ENCODE peak calls at places on chromosomes 12 and 14, in four cellular contexts. E is sigmoid colon, I is suprapubic skin, J is HCT116. K is an unnamed sample. For H3K36me3, the result is how much of the 10 kb centered on the place peaks cover.

GRCh38 chr12:70011353-70011752 is 186.3 kb downstream of the MYRFL start:
- DNase-seq in E (no peak), I (no peak), J (no peak), K (no peak)

GRCh38 chr14:69685217-69685616 is 73.8 kb downstream of the SUSD6 start:
- DNase-seq in E (no peak), I (no peak), J (no peak), K (no peak)

GRCh38 chr14:55412686-55413085 is 1.1 kb upstream of the ATG14 start:
- DNase-seq in E (no peak), I (no peak), J (no peak), K (no peak)

GRCh38 chr12:117863004-117863709 is 105.6 kb downstream of the KSR2 start:
- DNase-seq in E (no peak), I (no peak), J (no peak), K (no peak)

GRCh38 chr12:12792421-12792820 is 7.0 kb downstream of the APOLD1 start:
- DNase-seq in E (no peak), I (no peak), J (no peak), K (no peak)

GRCh38 chr12:22230280-22230794 is 104.2 kb downstream of the ST8SIA1 start:
- DNase-seq in E (no peak), I (no peak), J (no peak), K (no peak)

GRCh38 chr12:15528666-15529065 is 206.4 kb downstream of the PTPRO start:
- DNase-seq in E (no peak), I (no peak), J (no peak), K (no peak)

GRCh38 chr14:50333010-50333409 is 20.9 kb downstream of the DMAC2L start:
- DNase-seq in E (peak), I (no peak), J (no peak), K (no peak)

GRCh38 chr14:75972729-75973480 is 8.9 kb downstream of the TGFB3 start:
- DNase-seq in E (no peak), I (no peak), J (no peak), K (no peak)

GRCh38 chr12:29428630-29429029 is 47.7 kb upstream of the ERGIC2 start:
- DNase-seq in E (no peak), I (no peak), J (peak), K (no peak)

GRCh38 chr14:47917344-47917954 is 242.0 kb upstream of the MDGA2 start:
- DNase-seq in E (no peak), I (no peak), J (peak), K (no peak)

GRCh38 chr12:105960319-105961076 is 178.3 kb downstream of the NUAK1 start:
- DNase-seq in E (no peak), I (no peak), J (no peak), K (no peak)

GRCh38 chr12:53062977-53063707 is 13.3 kb downstream of the TNS2 start:
- DNase-seq in E (no peak), I (peak), J (no peak), K (peak)
- H3K36me3 ChIP-seq in E (under half), I (half or more), J (under half), K (half or more)

DNA sequence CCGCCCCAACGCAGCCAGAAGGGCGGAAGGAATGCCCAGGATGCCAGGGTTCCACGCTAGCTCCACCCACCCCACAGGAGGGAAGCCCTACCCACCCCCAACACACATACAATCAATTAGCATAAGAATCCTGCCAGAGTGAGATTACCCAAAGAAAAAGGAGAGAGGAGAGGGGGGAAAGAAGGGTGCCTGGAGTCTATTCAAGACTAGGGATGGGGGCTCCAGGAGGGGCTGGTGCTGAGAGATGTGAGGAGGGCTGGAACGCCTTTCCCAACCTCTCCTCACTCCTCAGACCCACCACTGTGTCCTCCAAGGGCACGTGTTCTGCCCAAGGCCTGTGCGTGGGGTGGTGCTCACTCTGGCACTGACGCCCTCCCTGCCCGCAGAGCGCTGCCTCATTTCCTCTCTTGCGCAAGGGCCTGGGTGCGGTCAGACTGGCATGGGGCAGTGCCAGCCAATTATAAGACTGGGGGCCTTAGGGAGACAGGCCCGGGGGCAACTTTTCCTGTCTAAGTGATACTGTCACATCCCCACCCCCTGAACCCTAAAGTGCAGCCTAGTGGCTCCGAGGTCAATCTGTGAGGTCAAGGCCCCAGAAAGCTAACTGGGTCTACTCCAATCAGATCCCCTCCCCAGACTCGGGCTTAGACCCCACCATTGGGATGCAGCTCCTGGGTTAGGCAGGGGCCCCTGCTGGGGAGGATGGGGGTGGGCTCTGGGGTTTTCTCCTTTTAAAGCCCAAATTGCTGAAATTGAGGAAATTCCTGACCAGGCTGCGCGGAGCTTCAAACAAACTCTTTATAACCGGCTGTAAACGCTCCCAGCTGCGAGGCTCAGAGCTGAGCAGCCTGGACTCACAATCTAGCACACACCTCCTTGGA is 10.2 kb upstream of the ITGB7 start:
- DNase-seq in E (peak), I (no peak), J (no peak), K (no peak)
- H3K27ac ChIP-seq in E (peak), I (peak), J (peak), K (peak)

GRCh38 chr12:6751767-6752166 is 1.2 kb downstream of the MLF2 start:
- DNase-seq in E (no peak), I (no peak), J (no peak), K (no peak)

GRCh38 chr12:6752181-6752930 is 585 bp downstream of the MLF2 start:
- DNase-seq in E (peak), I (peak), J (no peak), K (peak)

GRCh38 chr12:6753772-6754356 is 923 bp upstream of the MLF2 start:
- DNase-seq in E (no peak), I (no peak), J (no peak), K (no peak)

GRCh38 chr12:6754406-6754805 is 1.5 kb upstream of the MLF2 start:
- DNase-seq in E (no peak), I (no peak), J (no peak), K (no peak)

DNA sequence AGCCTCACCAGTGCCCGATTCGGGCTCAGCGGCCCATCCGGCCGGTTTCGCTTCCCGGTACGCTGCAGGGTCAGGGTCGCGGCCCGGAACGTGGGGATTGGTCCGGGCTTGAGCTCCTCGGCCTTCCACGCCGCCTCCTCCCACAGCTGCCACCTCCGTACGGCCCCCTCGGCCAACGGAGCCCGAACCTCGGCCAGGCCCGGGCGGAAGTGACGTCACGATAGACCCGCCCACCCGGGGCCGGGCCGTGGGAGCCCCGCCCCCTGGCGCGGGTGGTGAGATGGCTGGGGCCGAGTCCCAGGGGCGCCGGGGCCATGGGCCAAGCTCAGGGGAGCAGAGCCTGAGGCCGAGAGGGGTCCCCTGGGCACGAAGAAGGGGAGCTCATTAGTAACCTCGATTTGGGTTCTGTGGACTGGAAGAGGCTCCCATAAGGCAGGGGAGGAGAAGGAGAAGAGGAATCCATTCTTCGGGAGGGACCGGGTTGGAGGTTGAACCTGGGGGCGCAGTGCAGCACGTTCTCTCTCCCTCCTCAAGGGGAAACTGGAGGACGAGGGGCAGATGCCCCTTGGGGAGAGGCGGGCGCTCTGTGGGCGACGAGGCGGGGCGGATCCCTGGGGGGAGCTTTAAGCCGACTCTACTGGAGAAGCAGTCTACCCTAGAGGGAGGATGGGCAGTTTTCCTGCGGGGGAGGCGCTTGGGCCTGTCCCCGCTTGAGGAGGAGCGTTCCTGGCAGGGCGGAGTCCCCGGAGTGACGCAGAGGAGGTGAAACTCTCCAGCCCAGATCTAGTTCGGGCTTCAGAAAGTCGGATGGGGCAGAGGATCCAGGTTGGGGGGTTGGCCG is at the start of gene MLF2:
- DNase-seq in E (peak), I (peak), J (peak), K (peak)
- TF ChIP-seq CTCF in E (no peak), I (no peak), J (no peak), K (no peak)

GRCh38 chr12:19525236-19525635 is 85.9 kb downstream of the AEBP2 start:
- DNase-seq in E (no peak), I (no peak), J (no peak), K (no peak)

GRCh38 chr12:19518209-19518608 is 78.9 kb downstream of the AEBP2 start:
- DNase-seq in E (no peak), I (no peak), J (no peak), K (no peak)

GRCh38 chr12:19515179-19515578 is 75.9 kb downstream of the AEBP2 start:
- DNase-seq in E (no peak), I (no peak), J (peak), K (no peak)

GRCh38 chr12:19517583-19517982 is 78.3 kb downstream of the AEBP2 start:
- DNase-seq in E (no peak), I (no peak), J (no peak), K (no peak)

GRCh38 chr12:19520646-19521045 is 81.4 kb downstream of the AEBP2 start:
- DNase-seq in E (no peak), I (no peak), J (no peak), K (no peak)
- H3K36me3 ChIP-seq in E (under half), I (under half), J (under half), K (under half)

GRCh38 chr12:1810931-1811280 is 9.5 kb upstream of the LRTM2 start:
- DNase-seq in E (no peak), I (no peak), J (no peak), K (no peak)
- H3K27ac ChIP-seq in E (no peak), I (no peak), J (no peak), K (no peak)

GRCh38 chr14:90331497-90332270 is at the start of gene NRDE2:
- DNase-seq in E (peak), I (peak), J (peak), K (peak)
- TF ChIP-seq CTCF in E (no peak), I (no peak), J (no peak), K (no peak)

DNA sequence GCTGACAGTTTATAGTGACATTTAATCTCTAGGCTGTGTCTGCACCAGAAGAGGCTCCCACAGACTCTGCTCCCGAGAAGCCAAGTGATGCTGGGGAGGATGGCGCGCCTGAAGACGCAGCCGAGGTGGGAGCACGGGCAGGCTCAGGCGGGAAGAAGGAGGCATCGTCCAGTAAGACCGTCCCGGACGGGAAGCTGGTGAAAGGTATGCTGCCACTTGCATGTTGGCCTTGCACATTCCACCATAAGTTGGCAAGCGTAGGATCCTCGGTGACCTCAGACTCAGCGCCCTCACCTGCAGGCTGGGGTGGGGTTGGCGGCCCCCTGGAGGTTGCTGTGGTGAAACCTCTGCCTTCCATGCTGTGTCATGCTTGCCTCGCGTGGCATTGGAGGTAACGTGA is 45.6 kb downstream of the SFSWAP start:
- DNase-seq in E (no peak), I (no peak), J (no peak), K (no peak)
- H3K36me3 ChIP-seq in E (half or more), I (half or more), J (under half), K (half or more)

GRCh38 chr14:74571901-74572828 is 39.9 kb downstream of the LTBP2 start:
- DNase-seq in E (no peak), I (no peak), J (peak), K (no peak)
- H3K27ac ChIP-seq in E (peak), I (peak), J (peak), K (peak)

DNA sequence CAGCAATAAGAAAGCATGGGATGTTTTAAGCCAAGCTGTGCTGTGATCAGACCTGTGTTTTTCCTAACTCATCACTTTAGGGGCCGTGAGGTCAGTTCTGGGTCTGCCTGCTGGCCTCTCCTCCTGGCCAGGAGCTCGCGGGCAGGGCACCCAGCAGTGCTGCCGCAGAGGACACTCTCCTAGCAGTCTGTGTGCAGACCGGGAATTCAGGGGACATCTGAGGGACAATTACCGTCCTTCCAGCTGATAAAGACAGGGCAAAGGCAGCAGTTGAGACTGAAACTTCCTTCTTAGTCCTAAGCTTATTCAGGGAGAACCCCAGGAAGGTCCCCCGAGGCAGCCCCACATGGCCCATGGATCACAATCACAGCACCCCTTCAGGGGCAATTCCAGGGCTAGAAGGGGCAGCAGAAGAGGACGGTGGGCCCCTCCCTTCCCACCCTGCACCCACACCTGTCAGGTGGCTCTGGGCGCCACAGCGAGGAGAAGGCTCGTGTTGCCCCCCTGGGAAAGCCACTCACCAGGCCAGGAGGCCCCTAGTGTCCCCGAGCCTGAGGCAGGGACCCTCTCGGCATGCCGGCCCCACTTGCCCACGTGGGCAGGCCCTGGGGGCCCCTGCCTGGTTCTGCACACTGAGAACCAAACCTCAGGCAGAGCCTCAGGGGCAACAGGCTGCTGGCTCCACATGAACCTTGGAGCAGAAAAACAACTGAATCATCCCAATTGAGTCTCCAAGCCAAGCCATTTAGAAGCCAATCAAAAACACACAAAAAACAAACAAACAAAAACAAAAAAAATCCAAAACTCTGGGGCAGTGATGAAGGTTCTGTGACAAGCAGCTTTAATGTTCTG is 89.8 kb downstream of the CHGA start:
- DNase-seq in E (no peak), I (no peak), J (no peak), K (no peak)
- TF ChIP-seq CTCF in E (no peak), I (no peak), J (no peak), K (no peak)

K was measured in tibial artery.